ENCODE peak calls at places on chromosomes 11 and 22, in six cellular contexts. One of them, this sample, is unnamed.

GRCh38 chr11:48028909-48029685 is 48.7 kb downstream of the PTPRJ start:
- DNase-seq in sigmoid colon: no peak
- DNase-seq in H9: no peak
- DNase-seq in HCT116: no peak
- DNase-seq in cardiac muscle cell: no peak
- DNase-seq in neural progenitor cell: no peak
- DNase-seq in this sample: peak; percentile 45

GRCh38 chr11:95299078-95299611 is 68.1 kb upstream of the SESN3 start:
- DNase-seq in sigmoid colon: no peak
- DNase-seq in H9: no peak
- DNase-seq in HCT116: no peak
- DNase-seq in cardiac muscle cell: no peak
- DNase-seq in neural progenitor cell: no peak
- DNase-seq in this sample: no peak

GRCh38 chr11:118622376-118623290 is 15.2 kb downstream of the PHLDB1 start:
- DNase-seq in sigmoid colon: no peak
- DNase-seq in H9: no peak
- DNase-seq in HCT116: peak; percentile 68
- DNase-seq in cardiac muscle cell: peak; percentile 61
- DNase-seq in neural progenitor cell: peak; percentile 49
- DNase-seq in this sample: no peak

GRCh38 chr11:74676596-74676995 is 54.6 kb downstream of the CHRDL2 start:
- DNase-seq in sigmoid colon: no peak
- DNase-seq in H9: peak; percentile 15
- DNase-seq in HCT116: no peak
- DNase-seq in cardiac muscle cell: no peak
- DNase-seq in neural progenitor cell: no peak
- DNase-seq in this sample: no peak

GRCh38 chr11:3123761-3124733 is 41.1 kb downstream of the OSBPL5 start:
- DNase-seq in sigmoid colon: peak; percentile 97
- DNase-seq in H9: no peak
- DNase-seq in HCT116: peak; percentile 34
- DNase-seq in cardiac muscle cell: peak; percentile 96
- DNase-seq in neural progenitor cell: no peak
- DNase-seq in this sample: no peak

GRCh38 chr11:57311109-57311936 is 13.4 kb downstream of the TNKS1BP1 start:
- DNase-seq in sigmoid colon: peak; percentile 98
- DNase-seq in H9: peak; percentile 98
- DNase-seq in HCT116: peak; percentile 81
- DNase-seq in cardiac muscle cell: peak; percentile 99
- DNase-seq in neural progenitor cell: peak; percentile 91
- DNase-seq in this sample: no peak

GRCh38 chr11:27933992-27934829 is 173.7 kb downstream of the KIF18A start:
- DNase-seq in sigmoid colon: no peak
- DNase-seq in H9: peak; percentile 77
- DNase-seq in HCT116: peak; percentile 98
- DNase-seq in cardiac muscle cell: peak; percentile 62
- DNase-seq in neural progenitor cell: no peak
- DNase-seq in this sample: no peak

GRCh38 chr11:85751738-85752137 is 59.2 kb downstream of the SYTL2 start:
- DNase-seq in sigmoid colon: no peak
- DNase-seq in H9: no peak
- DNase-seq in HCT116: no peak
- DNase-seq in cardiac muscle cell: no peak
- DNase-seq in neural progenitor cell: no peak
- DNase-seq in this sample: no peak

GRCh38 chr22:38353142-38353629 is 36.0 kb upstream of the CSNK1E start:
- DNase-seq in sigmoid colon: peak; percentile 80
- DNase-seq in H9: peak; percentile 80
- DNase-seq in HCT116: peak; percentile 8
- DNase-seq in cardiac muscle cell: peak; percentile 61
- DNase-seq in neural progenitor cell: peak; percentile 70
- DNase-seq in this sample: peak; percentile 78

GRCh38 chr11:20041499-20041898 is 118.8 kb downstream of the DBX1 start:
- DNase-seq in sigmoid colon: no peak
- DNase-seq in H9: no peak
- DNase-seq in HCT116: no peak
- DNase-seq in cardiac muscle cell: no peak
- DNase-seq in neural progenitor cell: no peak
- DNase-seq in this sample: no peak

GRCh38 chr11:56842829-56843794 is 94.6 kb upstream of the OR9G4 start:
- DNase-seq in sigmoid colon: no peak
- DNase-seq in H9: no peak
- DNase-seq in HCT116: no peak
- DNase-seq in cardiac muscle cell: no peak
- DNase-seq in neural progenitor cell: no peak
- DNase-seq in this sample: no peak

GRCh38 chr11:20854214-20854613 is 184.8 kb downstream of the NELL1 start:
- DNase-seq in sigmoid colon: no peak
- DNase-seq in H9: no peak
- DNase-seq in HCT116: no peak
- DNase-seq in cardiac muscle cell: no peak
- DNase-seq in neural progenitor cell: peak; percentile 75
- DNase-seq in this sample: no peak

GRCh38 chr11:77449060-77449521 is 24.8 kb downstream of the PAK1 start:
- DNase-seq in sigmoid colon: no peak
- DNase-seq in H9: no peak
- DNase-seq in HCT116: no peak
- DNase-seq in cardiac muscle cell: no peak
- DNase-seq in neural progenitor cell: no peak
- DNase-seq in this sample: no peak

GRCh38 chr11:123546515-123546914 is 107.9 kb downstream of the SCN3B start:
- DNase-seq in sigmoid colon: no peak
- DNase-seq in H9: no peak
- DNase-seq in HCT116: no peak
- DNase-seq in cardiac muscle cell: peak; percentile 77
- DNase-seq in neural progenitor cell: no peak
- DNase-seq in this sample: no peak

GRCh38 chr11:75561426-75562047 is 516 bp upstream of the SERPINH1 start:
- DNase-seq in sigmoid colon: peak; percentile 65
- DNase-seq in H9: peak; percentile 35
- DNase-seq in HCT116: no peak
- DNase-seq in cardiac muscle cell: no peak
- DNase-seq in neural progenitor cell: no peak
- DNase-seq in this sample: no peak

GRCh38 chr22:22945195-22945594 is 57.6 kb downstream of the IGLL5 start:
- DNase-seq in sigmoid colon: no peak
- DNase-seq in H9: no peak
- DNase-seq in HCT116: no peak
- DNase-seq in cardiac muscle cell: no peak
- DNase-seq in neural progenitor cell: no peak
- DNase-seq in this sample: no peak

DNA sequence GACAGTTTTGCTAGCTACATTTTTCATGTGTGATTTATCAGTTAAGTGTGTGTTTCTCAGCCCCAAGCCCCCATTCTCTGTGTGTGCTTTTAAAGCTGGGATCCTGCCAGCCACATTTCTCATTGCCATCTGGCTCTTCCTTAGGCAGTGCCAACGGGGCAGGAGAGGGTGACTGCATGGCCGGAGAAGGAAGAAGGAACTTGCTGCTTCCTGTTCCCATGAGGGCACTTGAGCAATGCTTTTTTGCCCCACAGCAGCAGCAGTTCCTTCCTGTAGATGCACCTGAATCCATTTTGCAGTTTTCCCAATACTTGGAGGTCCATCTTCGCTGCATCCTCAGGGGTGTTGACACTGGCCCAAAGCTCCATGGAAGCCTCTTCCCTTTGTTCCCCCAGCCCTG is 37.5 kb downstream of the TNRC6B start:
- DNase-seq in sigmoid colon: no peak
- DNase-seq in H9: peak; percentile 22
- DNase-seq in HCT116: no peak
- DNase-seq in cardiac muscle cell: no peak
- DNase-seq in neural progenitor cell: no peak
- DNase-seq in this sample: no peak
- H3K4me1 ChIP-seq in sigmoid colon: no peaks in the 10 kb centered on the region
- H3K4me1 ChIP-seq in H9: peaks cover 37% of the 10 kb centered on the region
- H3K4me1 ChIP-seq in HCT116: no peaks in the 10 kb centered on the region
- H3K4me1 ChIP-seq in cardiac muscle cell: peaks cover 19% of the 10 kb centered on the region
- H3K4me1 ChIP-seq in neural progenitor cell: peaks cover 17% of the 10 kb centered on the region
- H3K4me1 ChIP-seq in this sample: peaks cover 51% of the 10 kb centered on the region

GRCh38 chr22:29308148-29308790 is 1.8 kb downstream of the GAS2L1 start:
- DNase-seq in sigmoid colon: peak; percentile 71
- DNase-seq in H9: no peak
- DNase-seq in HCT116: no peak
- DNase-seq in cardiac muscle cell: no peak
- DNase-seq in neural progenitor cell: no peak
- DNase-seq in this sample: no peak
- H3K27ac ChIP-seq in sigmoid colon: peak overlapping the region; percentile 86
- H3K27ac ChIP-seq in H9: no peak overlapping the region
- H3K27ac ChIP-seq in HCT116: peak overlapping the region; percentile 41
- H3K27ac ChIP-seq in cardiac muscle cell: no peak overlapping the region
- H3K27ac ChIP-seq in neural progenitor cell: no peak overlapping the region
- H3K27ac ChIP-seq in this sample: no peak overlapping the region

DNA sequence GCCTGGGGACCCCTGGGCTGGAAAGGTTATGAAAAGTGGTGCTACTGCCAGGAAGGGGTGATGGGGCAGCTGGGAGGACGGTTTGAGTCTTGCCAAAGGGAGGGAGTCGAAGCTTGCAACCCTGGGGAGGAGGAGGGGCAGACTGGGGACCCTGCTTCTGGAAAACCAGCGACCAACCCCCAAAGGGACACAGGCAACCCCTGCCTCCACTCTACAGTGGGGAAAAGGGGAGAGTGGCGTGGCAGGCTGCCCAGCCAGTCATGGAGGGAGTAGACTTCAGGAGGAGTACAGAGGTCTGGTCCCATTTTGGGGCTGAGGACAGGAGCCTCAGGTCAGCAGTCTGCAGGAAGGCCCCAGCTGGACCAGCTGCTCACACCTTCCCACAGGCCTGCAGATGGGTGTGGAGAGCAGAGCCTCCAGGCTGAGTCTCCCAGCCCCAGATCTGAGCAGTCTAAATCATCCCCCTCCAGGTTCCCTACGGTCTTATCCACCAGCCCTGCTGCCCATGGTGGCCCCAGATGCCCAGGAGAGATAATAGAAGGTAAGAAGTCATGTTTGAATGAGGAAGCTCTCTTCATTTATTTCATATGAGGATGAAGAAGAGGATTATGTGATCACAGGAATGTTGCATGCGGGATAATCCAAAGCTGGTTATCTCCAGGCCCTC is 3.3 kb downstream of the DDT start:
- DNase-seq in sigmoid colon: peak; percentile 38
- DNase-seq in H9: no peak
- DNase-seq in HCT116: no peak
- DNase-seq in cardiac muscle cell: no peak
- DNase-seq in neural progenitor cell: no peak
- DNase-seq in this sample: no peak
- H3K4me1 ChIP-seq in sigmoid colon: no peaks in the 10 kb centered on the region
- H3K4me1 ChIP-seq in H9: no peaks in the 10 kb centered on the region
- H3K4me1 ChIP-seq in HCT116: peaks cover 3% of the 10 kb centered on the region
- H3K4me1 ChIP-seq in cardiac muscle cell: no peaks in the 10 kb centered on the region
- H3K4me1 ChIP-seq in neural progenitor cell: no peaks in the 10 kb centered on the region
- H3K4me1 ChIP-seq in this sample: no peaks in the 10 kb centered on the region

GRCh38 chr11:66559141-66559861 is 9.1 kb downstream of the CTSF start:
- DNase-seq in sigmoid colon: peak; percentile 86
- DNase-seq in H9: peak; percentile 67
- DNase-seq in HCT116: no peak
- DNase-seq in cardiac muscle cell: peak; percentile 55
- DNase-seq in neural progenitor cell: no peak
- DNase-seq in this sample: no peak

GRCh38 chr11:66561975-66562248 is 6.5 kb downstream of the CTSF start:
- DNase-seq in sigmoid colon: no peak
- DNase-seq in H9: no peak
- DNase-seq in HCT116: no peak
- DNase-seq in cardiac muscle cell: no peak
- DNase-seq in neural progenitor cell: no peak
- DNase-seq in this sample: no peak

GRCh38 chr11:66561178-66561974 is 7.0 kb downstream of the CTSF start:
- DNase-seq in sigmoid colon: no peak
- DNase-seq in H9: no peak
- DNase-seq in HCT116: no peak
- DNase-seq in cardiac muscle cell: no peak
- DNase-seq in neural progenitor cell: no peak
- DNase-seq in this sample: no peak

GRCh38 chr11:66562275-66562674 is 6.1 kb downstream of the CTSF start:
- DNase-seq in sigmoid colon: no peak
- DNase-seq in H9: no peak
- DNase-seq in HCT116: no peak
- DNase-seq in cardiac muscle cell: no peak
- DNase-seq in neural progenitor cell: no peak
- DNase-seq in this sample: no peak

GRCh38 chr11:66559862-66560676 is 8.3 kb downstream of the CTSF start:
- DNase-seq in sigmoid colon: no peak
- DNase-seq in H9: no peak
- DNase-seq in HCT116: no peak
- DNase-seq in cardiac muscle cell: no peak
- DNase-seq in neural progenitor cell: no peak
- DNase-seq in this sample: no peak
- H3K27ac ChIP-seq in sigmoid colon: no peak overlapping the region
- H3K27ac ChIP-seq in H9: no peak overlapping the region
- H3K27ac ChIP-seq in HCT116: no peak overlapping the region
- H3K27ac ChIP-seq in cardiac muscle cell: no peak overlapping the region
- H3K27ac ChIP-seq in neural progenitor cell: no peak overlapping the region
- H3K27ac ChIP-seq in this sample: no peak overlapping the region

GRCh38 chr11:66232769-66233168 is 35.7 kb upstream of the RAB1B start:
- DNase-seq in sigmoid colon: no peak
- DNase-seq in H9: no peak
- DNase-seq in HCT116: no peak
- DNase-seq in cardiac muscle cell: no peak
- DNase-seq in neural progenitor cell: no peak
- DNase-seq in this sample: no peak
- H3K4me1 ChIP-seq in sigmoid colon: no peaks in the 10 kb centered on the region
- H3K4me1 ChIP-seq in H9: no peaks in the 10 kb centered on the region
- H3K4me1 ChIP-seq in HCT116: no peaks in the 10 kb centered on the region
- H3K4me1 ChIP-seq in cardiac muscle cell: no peaks in the 10 kb centered on the region
- H3K4me1 ChIP-seq in neural progenitor cell: no peaks in the 10 kb centered on the region
- H3K4me1 ChIP-seq in this sample: no peaks in the 10 kb centered on the region

This sample was measured in naive thymus-derived CD4-positive, alpha-beta T cell.